ENCODE peak calls at places on chromosomes 7 and 10, in seven cellular contexts. O, U, Y, K, D, L and X are unnamed samples.

GRCh38 chr7:13042605-13043236 is 355.3 kb downstream of the ARL4A start:
- DNase-seq in K (no peak), Y (no peak), U (peak), L (no peak), O (no peak), D (no peak), X (no peak)

GRCh38 chr10:6047326-6047611 is 14.9 kb downstream of the IL2RA start:
- DNase-seq in O (no peak), D (no peak), L (no peak), Y (no peak), K (peak), U (no peak), X (no peak)

GRCh38 chr10:1155791-1156615 is 99.8 kb downstream of the WDR37 start:
- DNase-seq in D (no peak), O (no peak), L (no peak), U (no peak), K (peak), Y (no peak), X (no peak)

GRCh38 chr10:79069325-79070090 is 742 bp downstream of the ZMIZ1 start:
- DNase-seq in D (peak), Y (no peak), L (peak), K (peak), U (no peak), O (no peak), X (peak)

GRCh38 chr7:33873981-33874750 is 31.2 kb upstream of the BMPER start:
- DNase-seq in K (no peak), O (no peak), Y (no peak), U (peak), D (no peak), L (no peak), X (peak)

GRCh38 chr10:9709849-9710248 is 1307.8 kb upstream of the CELF2 start:
- DNase-seq in L (no peak), Y (no peak), U (peak), D (no peak), K (no peak), O (no peak), X (no peak)

GRCh38 chr7:151472644-151473380 is 32.9 kb upstream of the CRYGN start:
- DNase-seq in K (no peak), Y (no peak), U (peak), L (no peak), O (no peak), D (no peak), X (no peak)

GRCh38 chr10:12400266-12400931 is 51.1 kb downstream of the CAMK1D start:
- DNase-seq in D (no peak), U (peak), K (no peak), O (no peak), Y (no peak), L (no peak), X (no peak)

GRCh38 chr10:3714957-3715356 is 70.1 kb downstream of the KLF6 start:
- DNase-seq in U (no peak), Y (no peak), K (no peak), L (no peak), O (no peak), D (no peak), X (no peak)

GRCh38 chr7:46206474-46207060 is 285.5 kb upstream of the IGFBP3 start:
- DNase-seq in D (no peak), Y (no peak), L (no peak), K (no peak), O (no peak), U (no peak), X (no peak)

GRCh38 chr7:98641646-98642489 is 24.8 kb downstream of the NPTX2 start:
- DNase-seq in Y (no peak), D (no peak), O (no peak), K (no peak), L (no peak), U (no peak), X (no peak)

GRCh38 chr10:104351067-104351681 is 2.5 kb upstream of the CFAP58 start:
- DNase-seq in O (no peak), L (no peak), Y (no peak), K (no peak), U (peak), D (no peak), X (peak)

GRCh38 chr10:44779511-44779910 is 131.6 kb upstream of the TMEM72 start:
- DNase-seq in K (no peak), U (no peak), O (no peak), D (no peak), Y (no peak), L (no peak), X (no peak)

GRCh38 chr7:44748948-44749731 is 493 bp downstream of the ZMIZ2 start:
- DNase-seq in K (peak), Y (no peak), D (no peak), L (peak), U (no peak), O (no peak), X (no peak)

GRCh38 chr10:87799860-87800259 is 18.2 kb downstream of the ATAD1 start:
- DNase-seq in U (no peak), K (no peak), L (no peak), D (no peak), Y (no peak), O (no peak), X (no peak)

GRCh38 chr10:130809761-130810515 is 501.6 kb downstream of the TCERG1L start:
- DNase-seq in D (no peak), O (no peak), K (no peak), U (no peak), L (no peak), Y (no peak), X (no peak)

GRCh38 chr7:101950450-101951119 is 133.2 kb downstream of the CUX1 start:
- DNase-seq in Y (no peak), D (no peak), L (no peak), K (no peak), U (peak), O (no peak), X (peak)

GRCh38 chr7:80372415-80372814 is 139.4 kb downstream of the GNAT3 start:
- DNase-seq in U (peak), L (no peak), D (no peak), Y (no peak), O (no peak), K (no peak), X (peak)